ENCODE peak calls at places on chromosomes 11 and 22, in eight cellular contexts. A is foreskin fibroblast, K is cardiac fibroblast, E is Peyer's patch, D is right lobe of liver, L is AG09309, C is tibial nerve, M is A549. B is an unnamed sample.

GRCh38 chr11:125300791-125301218 is 136.3 kb downstream of the PKNOX2 start:
- DNase-seq in K (peak), A (peak), L (peak), M (peak), C (no peak), D (no peak), E (no peak), B (peak)

GRCh38 chr11:64900263-64900678 is 16.7 kb downstream of the ATG2A start:
- DNase-seq in C (no peak), M (peak), D (no peak), L (no peak), K (peak), A (no peak), E (no peak), B (no peak)

GRCh38 chr22:45554040-45554406 is 51.3 kb downstream of the FBLN1 start:
- DNase-seq in C (no peak), D (no peak), A (no peak), M (no peak), K (no peak), E (no peak), L (no peak), B (no peak)

GRCh38 chr11:8262552-8263108 is 1.0 kb downstream of the LMO1 start:
- DNase-seq in D (peak), E (no peak), M (no peak), L (no peak), C (no peak), K (peak), A (peak), B (peak)

GRCh38 chr22:20400606-20401375 is 6.8 kb downstream of the ZNF74 start:
- DNase-seq in C (no peak), K (no peak), E (no peak), M (no peak), L (no peak), D (no peak), A (no peak), B (no peak)

GRCh38 chr22:30555282-30556210 is 9.0 kb upstream of the SEC14L6 start:
- DNase-seq in E (no peak), D (no peak), L (no peak), C (no peak), A (no peak), K (no peak), M (no peak), B (no peak)

GRCh38 chr22:37162221-37163095 is 12.7 kb upstream of the IL2RB start:
- DNase-seq in E (peak), D (no peak), L (no peak), M (no peak), K (no peak), A (no peak), C (no peak), B (no peak)

GRCh38 chr11:60310407-60310998 is 16.6 kb upstream of the MS4A6E start:
- DNase-seq in M (no peak), C (peak), D (no peak), K (no peak), L (no peak), A (no peak), E (peak), B (no peak)

GRCh38 chr11:42465613-42466012 is 846.2 kb upstream of the API5 start:
- DNase-seq in L (no peak), D (no peak), E (no peak), A (no peak), C (no peak), K (no peak), M (no peak), B (no peak)

DNA sequence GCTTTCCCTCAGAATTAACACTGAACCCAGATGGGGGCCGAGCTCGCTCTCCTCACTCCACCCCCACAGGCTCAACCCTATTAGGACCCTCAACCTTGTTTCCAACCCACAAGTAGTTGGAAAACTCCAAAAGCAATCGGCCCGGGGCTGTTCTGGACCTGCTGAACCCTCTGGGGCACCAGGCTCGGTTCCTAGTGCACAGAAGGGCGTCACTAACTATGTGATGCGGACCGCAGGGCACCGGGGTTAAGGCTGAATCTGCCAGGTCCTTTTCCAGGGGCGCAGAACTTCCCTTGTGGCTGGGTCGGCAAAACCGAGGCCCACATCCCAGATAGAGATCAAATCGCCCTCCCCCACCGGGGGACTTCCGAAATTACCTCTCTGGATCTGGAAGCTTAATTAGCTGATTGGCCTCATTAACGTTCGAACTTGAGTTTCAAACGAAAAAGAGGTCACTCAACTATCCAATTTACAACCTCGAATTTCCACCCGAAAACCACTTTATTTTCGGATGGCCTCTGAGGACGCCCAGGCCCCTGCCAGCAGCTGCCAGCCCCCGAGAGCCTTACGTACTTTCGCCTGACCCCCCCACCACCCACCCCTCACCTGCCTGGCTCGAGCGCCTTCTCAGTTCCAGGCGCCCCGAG is 1.7 kb downstream of the SHANK2 start:
- DNase-seq in K (no peak), C (no peak), M (no peak), L (no peak), E (no peak), D (peak), A (no peak), B (no peak)
- H3K4me3 ChIP-seq in K (no peak), C (no peak), M (peak), L (no peak), E (peak), D (peak), A (no peak), B (peak)

DNA sequence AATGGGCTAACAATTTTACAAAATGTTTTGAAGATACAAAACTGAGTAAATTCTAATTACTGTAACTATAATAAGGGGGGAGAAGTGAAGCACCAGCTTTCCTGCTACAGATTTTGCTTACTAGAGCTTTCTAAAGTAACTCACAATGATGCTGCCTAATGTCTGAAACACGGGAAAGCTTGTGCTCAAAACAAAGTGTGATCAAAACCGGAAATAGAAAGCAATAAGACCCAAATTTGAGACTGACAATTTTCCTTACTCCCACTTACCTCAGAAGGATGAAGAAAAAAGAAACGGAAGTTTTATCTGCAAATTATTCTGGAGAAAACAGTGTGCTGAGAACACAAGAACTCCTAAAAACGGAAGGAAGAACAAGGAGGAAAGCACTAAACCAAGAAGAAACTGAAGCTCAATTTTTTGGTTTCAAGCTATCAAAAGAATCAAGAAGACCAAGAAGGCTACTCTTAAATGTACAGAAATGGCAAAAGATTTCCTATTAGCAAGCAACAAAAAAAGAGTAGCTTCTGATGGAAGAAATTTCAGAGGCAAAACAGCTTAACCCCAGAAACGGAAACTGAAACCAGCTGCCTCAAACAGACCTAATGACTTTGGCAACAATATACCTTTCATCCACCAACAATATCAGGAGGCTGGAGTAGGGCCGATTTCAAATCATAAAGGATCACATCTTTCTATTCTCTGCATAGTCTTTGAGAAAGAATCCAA is 33.4 kb downstream of the AMBRA1 start:
- DNase-seq in E (no peak), M (no peak), K (peak), D (no peak), A (peak), L (no peak), C (no peak), B (peak)
- H3K4me3 ChIP-seq in E (peak), M (peak), K (no peak), D (peak), A (peak), L (no peak), C (peak), B (peak)

GRCh38 chr11:13487661-13488030 is 8.2 kb downstream of the PTH start:
- DNase-seq in D (no peak), E (no peak), M (peak), L (no peak), K (peak), C (no peak), A (peak), B (no peak)

GRCh38 chr11:13486926-13487660 is 8.7 kb downstream of the PTH start:
- DNase-seq in E (peak), A (peak), C (no peak), L (no peak), D (peak), M (peak), K (peak), B (no peak)
- H3K4me3 ChIP-seq in E (no peak), A (no peak), C (no peak), L (no peak), D (peak), M (peak), K (no peak), B (no peak)

GRCh38 chr11:27282806-27283205 is 80.2 kb downstream of the CCDC34 start:
- DNase-seq in M (peak), C (no peak), K (peak), L (no peak), D (no peak), E (no peak), A (peak), B (peak)
- H3K4me3 ChIP-seq in M (no peak), C (no peak), K (no peak), L (no peak), D (no peak), E (no peak), A (no peak), B (no peak)

GRCh38 chr11:22769081-22769480 is 60.5 kb downstream of the SVIP start:
- DNase-seq in M (no peak), D (no peak), K (no peak), C (no peak), L (no peak), E (no peak), A (no peak), B (no peak)

GRCh38 chr11:22764732-22765131 is 64.9 kb downstream of the SVIP start:
- DNase-seq in C (no peak), M (no peak), D (no peak), E (no peak), L (no peak), K (no peak), A (no peak), B (no peak)

GRCh38 chr11:22761066-22761465 is 68.5 kb downstream of the SVIP start:
- DNase-seq in A (no peak), C (no peak), E (no peak), K (no peak), L (no peak), D (no peak), M (no peak), B (no peak)

GRCh38 chr11:22768281-22768680 is 61.3 kb downstream of the SVIP start:
- DNase-seq in D (no peak), L (no peak), A (no peak), C (no peak), M (no peak), K (no peak), E (no peak), B (no peak)

GRCh38 chr11:22763166-22763565 is 66.4 kb downstream of the SVIP start:
- DNase-seq in K (no peak), C (no peak), L (no peak), E (no peak), M (no peak), D (no peak), A (no peak), B (no peak)
- H3K4me3 ChIP-seq in K (no peak), C (no peak), L (no peak), E (no peak), M (no peak), D (no peak), A (no peak), B (no peak)

GRCh38 chr11:32428665-32429293 is 6.6 kb downstream of the WT1 start:
- DNase-seq in M (no peak), E (no peak), D (no peak), A (no peak), C (no peak), K (no peak), L (no peak), B (no peak)

GRCh38 chr11:32431657-32432056 is 3.7 kb downstream of the WT1 start:
- DNase-seq in M (no peak), L (no peak), D (no peak), K (no peak), E (no peak), A (no peak), C (no peak), B (no peak)

GRCh38 chr11:32429477-32429876 is 5.9 kb downstream of the WT1 start:
- DNase-seq in L (no peak), E (no peak), K (no peak), D (no peak), A (no peak), C (no peak), M (no peak), B (no peak)

GRCh38 chr11:32432565-32433248 is 2.6 kb downstream of the WT1 start:
- DNase-seq in A (no peak), D (no peak), E (no peak), K (peak), M (no peak), L (no peak), C (no peak), B (no peak)

DNA sequence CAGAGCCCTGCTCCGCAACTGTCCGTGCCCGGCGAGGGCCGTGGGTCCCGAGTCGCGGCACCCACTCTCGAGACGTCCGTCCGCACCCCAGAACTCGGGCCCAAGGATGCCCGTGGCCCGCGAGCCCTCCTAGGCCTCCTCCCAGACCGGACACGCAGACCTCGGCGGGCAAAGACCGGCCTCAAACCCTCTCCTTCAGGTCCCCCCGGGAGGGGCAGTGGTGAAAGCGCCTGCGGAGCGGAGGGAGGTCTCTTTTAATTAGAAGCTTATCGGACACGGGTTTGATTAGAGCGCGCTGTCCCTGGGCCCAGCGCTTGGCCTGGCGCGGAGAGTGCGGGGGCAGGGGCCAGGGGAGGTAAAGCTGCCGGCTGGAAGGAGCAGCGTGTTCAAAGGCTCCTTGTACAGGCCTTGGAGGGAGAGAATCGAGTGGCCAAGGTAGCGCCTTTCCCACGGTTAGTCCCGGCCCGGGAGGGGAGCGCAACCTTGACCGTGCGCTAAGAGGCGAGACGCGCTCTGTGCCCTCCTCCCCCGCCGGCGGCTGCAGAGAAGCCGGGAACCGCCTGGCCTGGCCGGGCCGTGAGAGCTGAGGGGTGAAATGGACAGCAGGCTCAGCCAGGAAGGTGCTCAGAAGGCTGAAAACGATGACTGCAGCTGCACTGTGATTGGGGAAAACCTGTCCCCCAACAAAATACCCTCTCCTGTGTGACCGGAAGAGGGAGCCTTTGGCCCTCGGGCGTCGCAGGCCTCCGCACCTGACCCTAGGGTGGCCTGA is 4.6 kb downstream of the WT1 start:
- DNase-seq in L (no peak), E (no peak), A (no peak), M (no peak), K (peak), C (no peak), D (no peak), B (no peak)
- H3K4me3 ChIP-seq in L (no peak), E (no peak), A (no peak), M (no peak), K (peak), C (no peak), D (no peak), B (no peak)

GRCh38 chr11:86692317-86692716 is 19.9 kb upstream of the ME3 start:
- DNase-seq in D (no peak), E (no peak), A (peak), L (no peak), M (no peak), C (no peak), K (peak), B (no peak)

GRCh38 chr11:86688398-86689179 is 16.2 kb upstream of the ME3 start:
- DNase-seq in L (peak), C (no peak), E (no peak), D (no peak), M (peak), A (peak), K (peak), B (no peak)

GRCh38 chr11:86692746-86693145 is 20.3 kb upstream of the ME3 start:
- DNase-seq in D (no peak), A (no peak), K (peak), C (no peak), E (no peak), M (no peak), L (no peak), B (no peak)

GRCh38 chr11:86686531-86686930 is 14.1 kb upstream of the ME3 start:
- DNase-seq in D (no peak), C (no peak), M (no peak), A (no peak), E (no peak), K (no peak), L (no peak), B (no peak)

GRCh38 chr11:86687083-86687799 is 14.8 kb upstream of the ME3 start:
- DNase-seq in K (peak), M (no peak), A (no peak), C (no peak), L (no peak), E (no peak), D (no peak), B (no peak)
- H3K4me3 ChIP-seq in K (no peak), M (no peak), A (no peak), C (no peak), L (no peak), E (no peak), D (no peak), B (no peak)

GRCh38 chr22:43956383-43956782 is 1.1 kb downstream of the SAMM50 start:
- DNase-seq in A (peak), E (no peak), L (no peak), M (no peak), C (no peak), D (no peak), K (no peak), B (no peak)
- H3K4me3 ChIP-seq in A (peak), E (peak), L (peak), M (peak), C (peak), D (peak), K (peak), B (peak)

DNA sequence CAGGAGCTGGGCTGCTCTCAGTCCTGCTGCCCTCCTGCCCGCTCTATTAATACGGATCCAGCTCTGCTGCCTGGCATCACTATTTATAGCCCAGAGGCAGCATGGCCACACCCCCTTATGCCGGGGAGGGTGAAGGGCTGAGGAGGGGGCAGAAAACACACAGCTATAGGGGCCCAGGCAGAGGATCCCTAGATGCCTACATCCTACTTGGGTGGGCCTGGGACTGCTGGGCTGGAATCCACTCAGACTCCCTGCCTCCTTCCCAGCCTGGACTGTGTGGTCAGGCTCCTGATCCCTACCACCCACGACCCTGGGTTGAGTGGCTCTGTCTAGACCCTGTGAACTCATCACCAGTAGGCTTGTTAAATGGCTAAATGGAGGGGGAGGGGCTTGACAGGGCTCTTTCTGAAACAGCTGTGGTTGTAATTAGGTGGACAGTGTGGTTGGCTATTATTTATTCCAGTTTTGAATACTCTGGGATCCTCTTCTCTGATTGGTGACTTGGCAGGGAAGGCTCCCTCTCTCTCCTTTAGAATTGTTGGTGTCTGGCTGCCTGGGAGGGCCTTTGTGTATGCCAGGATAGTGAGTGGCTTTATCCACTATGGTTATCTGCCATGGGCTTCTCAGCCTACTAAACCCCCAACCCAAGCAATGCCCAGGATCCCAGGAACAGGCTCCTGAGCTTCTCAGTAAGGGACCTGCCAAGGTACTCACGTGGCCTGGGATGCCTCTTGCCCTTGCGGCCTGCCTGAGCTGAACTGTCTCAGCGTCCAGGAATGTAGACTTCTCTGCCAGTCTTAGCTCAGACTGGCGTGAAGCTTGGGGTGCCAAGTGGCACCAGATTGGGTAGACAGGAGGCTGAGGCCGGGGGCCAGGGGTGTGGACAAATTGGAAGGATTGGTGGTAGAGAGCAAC is 15.2 kb downstream of the PHLDB1 start:
- DNase-seq in D (no peak), K (peak), E (no peak), C (no peak), M (peak), L (no peak), A (peak), B (peak)
- H3K4me3 ChIP-seq in D (no peak), K (peak), E (no peak), C (no peak), M (no peak), L (peak), A (no peak), B (peak)

B was measured in astrocyte of the cerebellum.